ENCODE peak calls at places on chromosomes 1 and 21, in ten cellular contexts. One of them, this sample, is unnamed.

GRCh38 chr21:16851054-16851453 is 661.8 kb upstream of the CXADR start:
- DNase-seq in posterior vena cava: no peak
- DNase-seq in activated T-cell treated with anti-CD3 and anti-CD28 coated beads for 1 hour: no peak
- DNase-seq in fibroblast of pulmonary artery: no peak
- DNase-seq in amygdala: no peak
- DNase-seq in activated CD8-positive, alpha-beta memory T cell treated with anti-CD3 and anti-CD28 coated beads, Interleukin-2, amount 50 U/mL, for 48 hours: no peak
- DNase-seq in fibroblast of lung: no peak
- DNase-seq in Ammon's horn: no peak
- DNase-seq in stimulated activated CD4-positive, alpha-beta T cell treated with anti-CD3 and anti-CD28 coated beads, Interleukin-12 subunit alpha, Interleukin-12 subunit beta, amount 100 ng/mL, for 24 hours: no peak
- DNase-seq in tibial artery: no peak
- DNase-seq in this sample: no peak

GRCh38 chr1:35573198-35573775 is at the start of gene TFAP2E:
- DNase-seq in stimulated activated CD4-positive, alpha-beta T cell treated with anti-CD3 and anti-CD28 coated beads, Interleukin-12 subunit alpha, Interleukin-12 subunit beta, amount 100 ng/mL, for 24 hours: no peak
- DNase-seq in Ammon's horn: peak
- DNase-seq in fibroblast of lung: no peak
- DNase-seq in activated T-cell treated with anti-CD3 and anti-CD28 coated beads for 1 hour: no peak
- DNase-seq in amygdala: no peak
- DNase-seq in tibial artery: no peak
- DNase-seq in fibroblast of pulmonary artery: peak
- DNase-seq in activated CD8-positive, alpha-beta memory T cell treated with anti-CD3 and anti-CD28 coated beads, Interleukin-2, amount 50 U/mL, for 48 hours: no peak
- DNase-seq in posterior vena cava: peak
- DNase-seq in this sample: no peak

GRCh38 chr1:245060684-245061374 is 94.0 kb upstream of the KIF26B start:
- DNase-seq in posterior vena cava: no peak
- DNase-seq in stimulated activated CD4-positive, alpha-beta T cell treated with anti-CD3 and anti-CD28 coated beads, Interleukin-12 subunit alpha, Interleukin-12 subunit beta, amount 100 ng/mL, for 24 hours: no peak
- DNase-seq in fibroblast of pulmonary artery: peak
- DNase-seq in activated T-cell treated with anti-CD3 and anti-CD28 coated beads for 1 hour: no peak
- DNase-seq in fibroblast of lung: no peak
- DNase-seq in tibial artery: no peak
- DNase-seq in amygdala: no peak
- DNase-seq in Ammon's horn: no peak
- DNase-seq in activated CD8-positive, alpha-beta memory T cell treated with anti-CD3 and anti-CD28 coated beads, Interleukin-2, amount 50 U/mL, for 48 hours: no peak
- DNase-seq in this sample: no peak

GRCh38 chr1:147109041-147109440 is 63.2 kb downstream of the PRKAB2 start:
- DNase-seq in stimulated activated CD4-positive, alpha-beta T cell treated with anti-CD3 and anti-CD28 coated beads, Interleukin-12 subunit alpha, Interleukin-12 subunit beta, amount 100 ng/mL, for 24 hours: no peak
- DNase-seq in posterior vena cava: no peak
- DNase-seq in Ammon's horn: no peak
- DNase-seq in activated T-cell treated with anti-CD3 and anti-CD28 coated beads for 1 hour: no peak
- DNase-seq in tibial artery: no peak
- DNase-seq in activated CD8-positive, alpha-beta memory T cell treated with anti-CD3 and anti-CD28 coated beads, Interleukin-2, amount 50 U/mL, for 48 hours: no peak
- DNase-seq in fibroblast of lung: no peak
- DNase-seq in amygdala: no peak
- DNase-seq in fibroblast of pulmonary artery: no peak
- DNase-seq in this sample: no peak

GRCh38 chr1:230972855-230973271 is 5.8 kb downstream of the TTC13 start:
- DNase-seq in posterior vena cava: no peak
- DNase-seq in Ammon's horn: peak
- DNase-seq in fibroblast of pulmonary artery: no peak
- DNase-seq in fibroblast of lung: peak
- DNase-seq in activated T-cell treated with anti-CD3 and anti-CD28 coated beads for 1 hour: peak
- DNase-seq in tibial artery: no peak
- DNase-seq in amygdala: no peak
- DNase-seq in stimulated activated CD4-positive, alpha-beta T cell treated with anti-CD3 and anti-CD28 coated beads, Interleukin-12 subunit alpha, Interleukin-12 subunit beta, amount 100 ng/mL, for 24 hours: peak
- DNase-seq in activated CD8-positive, alpha-beta memory T cell treated with anti-CD3 and anti-CD28 coated beads, Interleukin-2, amount 50 U/mL, for 48 hours: peak
- DNase-seq in this sample: peak

GRCh38 chr1:40806724-40807675 is 23.4 kb downstream of the KCNQ4 start:
- DNase-seq in amygdala: no peak
- DNase-seq in activated T-cell treated with anti-CD3 and anti-CD28 coated beads for 1 hour: no peak
- DNase-seq in activated CD8-positive, alpha-beta memory T cell treated with anti-CD3 and anti-CD28 coated beads, Interleukin-2, amount 50 U/mL, for 48 hours: no peak
- DNase-seq in posterior vena cava: no peak
- DNase-seq in stimulated activated CD4-positive, alpha-beta T cell treated with anti-CD3 and anti-CD28 coated beads, Interleukin-12 subunit alpha, Interleukin-12 subunit beta, amount 100 ng/mL, for 24 hours: no peak
- DNase-seq in Ammon's horn: no peak
- DNase-seq in fibroblast of lung: no peak
- DNase-seq in fibroblast of pulmonary artery: no peak
- DNase-seq in tibial artery: peak
- DNase-seq in this sample: no peak

GRCh38 chr1:11944358-11944981 is 10.0 kb downstream of the PLOD1 start:
- DNase-seq in fibroblast of lung: no peak
- DNase-seq in activated CD8-positive, alpha-beta memory T cell treated with anti-CD3 and anti-CD28 coated beads, Interleukin-2, amount 50 U/mL, for 48 hours: no peak
- DNase-seq in Ammon's horn: no peak
- DNase-seq in fibroblast of pulmonary artery: no peak
- DNase-seq in amygdala: no peak
- DNase-seq in posterior vena cava: no peak
- DNase-seq in stimulated activated CD4-positive, alpha-beta T cell treated with anti-CD3 and anti-CD28 coated beads, Interleukin-12 subunit alpha, Interleukin-12 subunit beta, amount 100 ng/mL, for 24 hours: no peak
- DNase-seq in activated T-cell treated with anti-CD3 and anti-CD28 coated beads for 1 hour: no peak
- DNase-seq in tibial artery: no peak
- DNase-seq in this sample: no peak

GRCh38 chr21:27451116-27451515 is 484.2 kb upstream of the ADAMTS5 start:
- DNase-seq in fibroblast of pulmonary artery: no peak
- DNase-seq in stimulated activated CD4-positive, alpha-beta T cell treated with anti-CD3 and anti-CD28 coated beads, Interleukin-12 subunit alpha, Interleukin-12 subunit beta, amount 100 ng/mL, for 24 hours: no peak
- DNase-seq in fibroblast of lung: no peak
- DNase-seq in posterior vena cava: no peak
- DNase-seq in tibial artery: no peak
- DNase-seq in activated CD8-positive, alpha-beta memory T cell treated with anti-CD3 and anti-CD28 coated beads, Interleukin-2, amount 50 U/mL, for 48 hours: no peak
- DNase-seq in activated T-cell treated with anti-CD3 and anti-CD28 coated beads for 1 hour: no peak
- DNase-seq in Ammon's horn: no peak
- DNase-seq in amygdala: no peak
- DNase-seq in this sample: no peak

GRCh38 chr1:157993179-157994080 is at the start of gene KIRREL1:
- DNase-seq in fibroblast of pulmonary artery: peak
- DNase-seq in activated T-cell treated with anti-CD3 and anti-CD28 coated beads for 1 hour: no peak
- DNase-seq in stimulated activated CD4-positive, alpha-beta T cell treated with anti-CD3 and anti-CD28 coated beads, Interleukin-12 subunit alpha, Interleukin-12 subunit beta, amount 100 ng/mL, for 24 hours: no peak
- DNase-seq in tibial artery: peak
- DNase-seq in activated CD8-positive, alpha-beta memory T cell treated with anti-CD3 and anti-CD28 coated beads, Interleukin-2, amount 50 U/mL, for 48 hours: no peak
- DNase-seq in fibroblast of lung: peak
- DNase-seq in posterior vena cava: no peak
- DNase-seq in amygdala: no peak
- DNase-seq in Ammon's horn: peak
- DNase-seq in this sample: no peak

GRCh38 chr1:113928129-113928949 is 785 bp upstream of the HIPK1 start:
- DNase-seq in stimulated activated CD4-positive, alpha-beta T cell treated with anti-CD3 and anti-CD28 coated beads, Interleukin-12 subunit alpha, Interleukin-12 subunit beta, amount 100 ng/mL, for 24 hours: no peak
- DNase-seq in activated CD8-positive, alpha-beta memory T cell treated with anti-CD3 and anti-CD28 coated beads, Interleukin-2, amount 50 U/mL, for 48 hours: no peak
- DNase-seq in amygdala: no peak
- DNase-seq in posterior vena cava: no peak
- DNase-seq in fibroblast of lung: peak
- DNase-seq in tibial artery: no peak
- DNase-seq in activated T-cell treated with anti-CD3 and anti-CD28 coated beads for 1 hour: no peak
- DNase-seq in fibroblast of pulmonary artery: no peak
- DNase-seq in Ammon's horn: no peak
- DNase-seq in this sample: no peak

GRCh38 chr1:171141336-171142051 is 43.6 kb upstream of the FMO2 start:
- DNase-seq in tibial artery: peak
- DNase-seq in amygdala: no peak
- DNase-seq in activated CD8-positive, alpha-beta memory T cell treated with anti-CD3 and anti-CD28 coated beads, Interleukin-2, amount 50 U/mL, for 48 hours: no peak
- DNase-seq in fibroblast of lung: peak
- DNase-seq in activated T-cell treated with anti-CD3 and anti-CD28 coated beads for 1 hour: no peak
- DNase-seq in fibroblast of pulmonary artery: peak
- DNase-seq in posterior vena cava: peak
- DNase-seq in stimulated activated CD4-positive, alpha-beta T cell treated with anti-CD3 and anti-CD28 coated beads, Interleukin-12 subunit alpha, Interleukin-12 subunit beta, amount 100 ng/mL, for 24 hours: no peak
- DNase-seq in Ammon's horn: no peak
- DNase-seq in this sample: no peak

GRCh38 chr1:85628791-85629531 is 48.4 kb downstream of the CCN1 start:
- DNase-seq in posterior vena cava: no peak
- DNase-seq in fibroblast of lung: peak
- DNase-seq in fibroblast of pulmonary artery: peak
- DNase-seq in Ammon's horn: peak
- DNase-seq in activated T-cell treated with anti-CD3 and anti-CD28 coated beads for 1 hour: no peak
- DNase-seq in activated CD8-positive, alpha-beta memory T cell treated with anti-CD3 and anti-CD28 coated beads, Interleukin-2, amount 50 U/mL, for 48 hours: no peak
- DNase-seq in tibial artery: peak
- DNase-seq in stimulated activated CD4-positive, alpha-beta T cell treated with anti-CD3 and anti-CD28 coated beads, Interleukin-12 subunit alpha, Interleukin-12 subunit beta, amount 100 ng/mL, for 24 hours: no peak
- DNase-seq in amygdala: no peak
- DNase-seq in this sample: no peak

GRCh38 chr21:45228171-45228641 is 59.5 kb downstream of the POFUT2 start:
- DNase-seq in activated CD8-positive, alpha-beta memory T cell treated with anti-CD3 and anti-CD28 coated beads, Interleukin-2, amount 50 U/mL, for 48 hours: peak
- DNase-seq in fibroblast of pulmonary artery: peak
- DNase-seq in fibroblast of lung: peak
- DNase-seq in activated T-cell treated with anti-CD3 and anti-CD28 coated beads for 1 hour: peak
- DNase-seq in tibial artery: peak
- DNase-seq in amygdala: no peak
- DNase-seq in Ammon's horn: peak
- DNase-seq in stimulated activated CD4-positive, alpha-beta T cell treated with anti-CD3 and anti-CD28 coated beads, Interleukin-12 subunit alpha, Interleukin-12 subunit beta, amount 100 ng/mL, for 24 hours: peak
- DNase-seq in posterior vena cava: no peak
- DNase-seq in this sample: peak

GRCh38 chr1:51328279-51328678 is 2.1 kb downstream of the TTC39A start:
- DNase-seq in activated T-cell treated with anti-CD3 and anti-CD28 coated beads for 1 hour: no peak
- DNase-seq in posterior vena cava: no peak
- DNase-seq in activated CD8-positive, alpha-beta memory T cell treated with anti-CD3 and anti-CD28 coated beads, Interleukin-2, amount 50 U/mL, for 48 hours: no peak
- DNase-seq in amygdala: no peak
- DNase-seq in Ammon's horn: no peak
- DNase-seq in stimulated activated CD4-positive, alpha-beta T cell treated with anti-CD3 and anti-CD28 coated beads, Interleukin-12 subunit alpha, Interleukin-12 subunit beta, amount 100 ng/mL, for 24 hours: no peak
- DNase-seq in fibroblast of lung: peak
- DNase-seq in fibroblast of pulmonary artery: no peak
- DNase-seq in tibial artery: no peak
- DNase-seq in this sample: no peak

GRCh38 chr1:221039616-221040015 is 160.4 kb downstream of the HLX start:
- DNase-seq in tibial artery: no peak
- DNase-seq in fibroblast of lung: peak
- DNase-seq in amygdala: no peak
- DNase-seq in activated T-cell treated with anti-CD3 and anti-CD28 coated beads for 1 hour: no peak
- DNase-seq in Ammon's horn: peak
- DNase-seq in fibroblast of pulmonary artery: peak
- DNase-seq in activated CD8-positive, alpha-beta memory T cell treated with anti-CD3 and anti-CD28 coated beads, Interleukin-2, amount 50 U/mL, for 48 hours: no peak
- DNase-seq in posterior vena cava: no peak
- DNase-seq in stimulated activated CD4-positive, alpha-beta T cell treated with anti-CD3 and anti-CD28 coated beads, Interleukin-12 subunit alpha, Interleukin-12 subunit beta, amount 100 ng/mL, for 24 hours: no peak
- DNase-seq in this sample: no peak

GRCh38 chr1:21801100-21801499 is 11.0 kb upstream of the LDLRAD2 start:
- DNase-seq in fibroblast of pulmonary artery: no peak
- DNase-seq in activated T-cell treated with anti-CD3 and anti-CD28 coated beads for 1 hour: no peak
- DNase-seq in fibroblast of lung: peak
- DNase-seq in tibial artery: no peak
- DNase-seq in amygdala: no peak
- DNase-seq in posterior vena cava: no peak
- DNase-seq in stimulated activated CD4-positive, alpha-beta T cell treated with anti-CD3 and anti-CD28 coated beads, Interleukin-12 subunit alpha, Interleukin-12 subunit beta, amount 100 ng/mL, for 24 hours: no peak
- DNase-seq in activated CD8-positive, alpha-beta memory T cell treated with anti-CD3 and anti-CD28 coated beads, Interleukin-2, amount 50 U/mL, for 48 hours: no peak
- DNase-seq in Ammon's horn: no peak
- DNase-seq in this sample: no peak

GRCh38 chr1:54581621-54582035 is 33.6 kb downstream of the ACOT11 start:
- DNase-seq in tibial artery: peak
- DNase-seq in fibroblast of pulmonary artery: peak
- DNase-seq in activated T-cell treated with anti-CD3 and anti-CD28 coated beads for 1 hour: no peak
- DNase-seq in stimulated activated CD4-positive, alpha-beta T cell treated with anti-CD3 and anti-CD28 coated beads, Interleukin-12 subunit alpha, Interleukin-12 subunit beta, amount 100 ng/mL, for 24 hours: no peak
- DNase-seq in posterior vena cava: peak
- DNase-seq in amygdala: peak
- DNase-seq in activated CD8-positive, alpha-beta memory T cell treated with anti-CD3 and anti-CD28 coated beads, Interleukin-2, amount 50 U/mL, for 48 hours: no peak
- DNase-seq in Ammon's horn: peak
- DNase-seq in fibroblast of lung: peak
- DNase-seq in this sample: no peak

GRCh38 chr1:9397984-9398526 is 105.4 kb downstream of the SPSB1 start:
- DNase-seq in stimulated activated CD4-positive, alpha-beta T cell treated with anti-CD3 and anti-CD28 coated beads, Interleukin-12 subunit alpha, Interleukin-12 subunit beta, amount 100 ng/mL, for 24 hours: no peak
- DNase-seq in activated CD8-positive, alpha-beta memory T cell treated with anti-CD3 and anti-CD28 coated beads, Interleukin-2, amount 50 U/mL, for 48 hours: no peak
- DNase-seq in posterior vena cava: no peak
- DNase-seq in tibial artery: no peak
- DNase-seq in activated T-cell treated with anti-CD3 and anti-CD28 coated beads for 1 hour: no peak
- DNase-seq in fibroblast of lung: peak
- DNase-seq in Ammon's horn: no peak
- DNase-seq in amygdala: no peak
- DNase-seq in fibroblast of pulmonary artery: peak
- DNase-seq in this sample: no peak

GRCh38 chr1:203325004-203325417 is 19.7 kb downstream of the BTG2 start:
- DNase-seq in fibroblast of pulmonary artery: no peak
- DNase-seq in activated T-cell treated with anti-CD3 and anti-CD28 coated beads for 1 hour: no peak
- DNase-seq in activated CD8-positive, alpha-beta memory T cell treated with anti-CD3 and anti-CD28 coated beads, Interleukin-2, amount 50 U/mL, for 48 hours: peak
- DNase-seq in fibroblast of lung: peak
- DNase-seq in tibial artery: no peak
- DNase-seq in Ammon's horn: no peak
- DNase-seq in amygdala: no peak
- DNase-seq in posterior vena cava: no peak
- DNase-seq in stimulated activated CD4-positive, alpha-beta T cell treated with anti-CD3 and anti-CD28 coated beads, Interleukin-12 subunit alpha, Interleukin-12 subunit beta, amount 100 ng/mL, for 24 hours: peak
- DNase-seq in this sample: peak

GRCh38 chr1:225870883-225871282 is 11.3 kb downstream of the TMEM63A start:
- DNase-seq in tibial artery: no peak
- DNase-seq in activated CD8-positive, alpha-beta memory T cell treated with anti-CD3 and anti-CD28 coated beads, Interleukin-2, amount 50 U/mL, for 48 hours: no peak
- DNase-seq in fibroblast of pulmonary artery: no peak
- DNase-seq in fibroblast of lung: no peak
- DNase-seq in stimulated activated CD4-positive, alpha-beta T cell treated with anti-CD3 and anti-CD28 coated beads, Interleukin-12 subunit alpha, Interleukin-12 subunit beta, amount 100 ng/mL, for 24 hours: no peak
- DNase-seq in activated T-cell treated with anti-CD3 and anti-CD28 coated beads for 1 hour: no peak
- DNase-seq in amygdala: no peak
- DNase-seq in Ammon's horn: peak
- DNase-seq in posterior vena cava: no peak
- DNase-seq in this sample: no peak

GRCh38 chr1:73623946-73624345 is 574.0 kb downstream of the LRRIQ3 start:
- DNase-seq in stimulated activated CD4-positive, alpha-beta T cell treated with anti-CD3 and anti-CD28 coated beads, Interleukin-12 subunit alpha, Interleukin-12 subunit beta, amount 100 ng/mL, for 24 hours: no peak
- DNase-seq in Ammon's horn: no peak
- DNase-seq in fibroblast of lung: no peak
- DNase-seq in activated CD8-positive, alpha-beta memory T cell treated with anti-CD3 and anti-CD28 coated beads, Interleukin-2, amount 50 U/mL, for 48 hours: no peak
- DNase-seq in activated T-cell treated with anti-CD3 and anti-CD28 coated beads for 1 hour: no peak
- DNase-seq in fibroblast of pulmonary artery: no peak
- DNase-seq in amygdala: no peak
- DNase-seq in tibial artery: no peak
- DNase-seq in posterior vena cava: no peak
- DNase-seq in this sample: no peak

GRCh38 chr1:25033828-25034451 is 103.9 kb upstream of the RUNX3 start:
- DNase-seq in stimulated activated CD4-positive, alpha-beta T cell treated with anti-CD3 and anti-CD28 coated beads, Interleukin-12 subunit alpha, Interleukin-12 subunit beta, amount 100 ng/mL, for 24 hours: no peak
- DNase-seq in posterior vena cava: peak
- DNase-seq in fibroblast of lung: no peak
- DNase-seq in tibial artery: peak
- DNase-seq in activated CD8-positive, alpha-beta memory T cell treated with anti-CD3 and anti-CD28 coated beads, Interleukin-2, amount 50 U/mL, for 48 hours: peak
- DNase-seq in Ammon's horn: peak
- DNase-seq in activated T-cell treated with anti-CD3 and anti-CD28 coated beads for 1 hour: no peak
- DNase-seq in amygdala: peak
- DNase-seq in fibroblast of pulmonary artery: no peak
- DNase-seq in this sample: no peak

GRCh38 chr1:166947398-166948043 is 27.8 kb downstream of the ILDR2 start:
- DNase-seq in tibial artery: no peak
- DNase-seq in activated T-cell treated with anti-CD3 and anti-CD28 coated beads for 1 hour: no peak
- DNase-seq in posterior vena cava: no peak
- DNase-seq in activated CD8-positive, alpha-beta memory T cell treated with anti-CD3 and anti-CD28 coated beads, Interleukin-2, amount 50 U/mL, for 48 hours: no peak
- DNase-seq in fibroblast of pulmonary artery: peak
- DNase-seq in stimulated activated CD4-positive, alpha-beta T cell treated with anti-CD3 and anti-CD28 coated beads, Interleukin-12 subunit alpha, Interleukin-12 subunit beta, amount 100 ng/mL, for 24 hours: peak
- DNase-seq in Ammon's horn: peak
- DNase-seq in amygdala: peak
- DNase-seq in fibroblast of lung: peak
- DNase-seq in this sample: no peak

GRCh38 chr1:77757616-77758015 is 2.0 kb downstream of the USP33 start:
- DNase-seq in posterior vena cava: no peak
- DNase-seq in activated T-cell treated with anti-CD3 and anti-CD28 coated beads for 1 hour: no peak
- DNase-seq in Ammon's horn: no peak
- DNase-seq in fibroblast of lung: peak
- DNase-seq in stimulated activated CD4-positive, alpha-beta T cell treated with anti-CD3 and anti-CD28 coated beads, Interleukin-12 subunit alpha, Interleukin-12 subunit beta, amount 100 ng/mL, for 24 hours: no peak
- DNase-seq in tibial artery: no peak
- DNase-seq in amygdala: no peak
- DNase-seq in fibroblast of pulmonary artery: peak
- DNase-seq in activated CD8-positive, alpha-beta memory T cell treated with anti-CD3 and anti-CD28 coated beads, Interleukin-2, amount 50 U/mL, for 48 hours: no peak
- DNase-seq in this sample: no peak

GRCh38 chr1:151458936-151459330 is 361 bp downstream of the POGZ start:
- DNase-seq in fibroblast of pulmonary artery: peak
- DNase-seq in stimulated activated CD4-positive, alpha-beta T cell treated with anti-CD3 and anti-CD28 coated beads, Interleukin-12 subunit alpha, Interleukin-12 subunit beta, amount 100 ng/mL, for 24 hours: peak
- DNase-seq in tibial artery: peak
- DNase-seq in Ammon's horn: peak
- DNase-seq in fibroblast of lung: peak
- DNase-seq in amygdala: no peak
- DNase-seq in activated T-cell treated with anti-CD3 and anti-CD28 coated beads for 1 hour: peak
- DNase-seq in activated CD8-positive, alpha-beta memory T cell treated with anti-CD3 and anti-CD28 coated beads, Interleukin-2, amount 50 U/mL, for 48 hours: peak
- DNase-seq in posterior vena cava: peak
- DNase-seq in this sample: peak

GRCh38 chr1:220368352-220369265 is 96.4 kb upstream of the RAB3GAP2 start:
- DNase-seq in tibial artery: no peak
- DNase-seq in amygdala: no peak
- DNase-seq in activated T-cell treated with anti-CD3 and anti-CD28 coated beads for 1 hour: no peak
- DNase-seq in fibroblast of lung: peak
- DNase-seq in activated CD8-positive, alpha-beta memory T cell treated with anti-CD3 and anti-CD28 coated beads, Interleukin-2, amount 50 U/mL, for 48 hours: no peak
- DNase-seq in Ammon's horn: no peak
- DNase-seq in fibroblast of pulmonary artery: peak
- DNase-seq in stimulated activated CD4-positive, alpha-beta T cell treated with anti-CD3 and anti-CD28 coated beads, Interleukin-12 subunit alpha, Interleukin-12 subunit beta, amount 100 ng/mL, for 24 hours: no peak
- DNase-seq in posterior vena cava: no peak
- DNase-seq in this sample: no peak

GRCh38 chr1:12436817-12437599 is 181.0 kb downstream of the DHRS3 start:
- DNase-seq in tibial artery: no peak
- DNase-seq in fibroblast of pulmonary artery: peak
- DNase-seq in stimulated activated CD4-positive, alpha-beta T cell treated with anti-CD3 and anti-CD28 coated beads, Interleukin-12 subunit alpha, Interleukin-12 subunit beta, amount 100 ng/mL, for 24 hours: no peak
- DNase-seq in activated CD8-positive, alpha-beta memory T cell treated with anti-CD3 and anti-CD28 coated beads, Interleukin-2, amount 50 U/mL, for 48 hours: no peak
- DNase-seq in posterior vena cava: no peak
- DNase-seq in amygdala: no peak
- DNase-seq in Ammon's horn: no peak
- DNase-seq in fibroblast of lung: peak
- DNase-seq in activated T-cell treated with anti-CD3 and anti-CD28 coated beads for 1 hour: no peak
- DNase-seq in this sample: no peak

GRCh38 chr1:88061106-88061829 is 622.8 kb upstream of the PKN2 start:
- DNase-seq in tibial artery: peak
- DNase-seq in fibroblast of lung: peak
- DNase-seq in activated T-cell treated with anti-CD3 and anti-CD28 coated beads for 1 hour: no peak
- DNase-seq in stimulated activated CD4-positive, alpha-beta T cell treated with anti-CD3 and anti-CD28 coated beads, Interleukin-12 subunit alpha, Interleukin-12 subunit beta, amount 100 ng/mL, for 24 hours: no peak
- DNase-seq in posterior vena cava: no peak
- DNase-seq in amygdala: no peak
- DNase-seq in Ammon's horn: peak
- DNase-seq in fibroblast of pulmonary artery: peak
- DNase-seq in activated CD8-positive, alpha-beta memory T cell treated with anti-CD3 and anti-CD28 coated beads, Interleukin-2, amount 50 U/mL, for 48 hours: no peak
- DNase-seq in this sample: peak

This sample was measured in naive thymus-derived CD8-positive, alpha-beta T cell.